ENCODE peak calls at places on chromosomes 12 and 14, in seven cellular contexts. D is spleen, F is HepG2, S is prostate gland, Z is suprapubic skin, R is stomach, J is transverse colon. L is an unnamed sample.

GRCh38 chr12:112939761-112940357 is 1.6 kb downstream of the OAS3 start:
- DNase-seq in R (no peak), J (no peak), F (no peak), D (no peak), S (no peak), Z (no peak), L (no peak)

GRCh38 chr14:68442828-68443460 is 349.9 kb downstream of the ZFP36L1 start:
- DNase-seq in S (no peak), F (no peak), Z (no peak), D (no peak), J (no peak), R (no peak), L (no peak)

GRCh38 chr12:16228067-16228466 is 49.4 kb downstream of the SLC15A5 start:
- DNase-seq in J (no peak), D (no peak), S (no peak), F (no peak), R (no peak), Z (no peak), L (no peak)

GRCh38 chr14:92717571-92718042 is 30.8 kb downstream of the LGMN start:
- DNase-seq in S (no peak), D (no peak), F (no peak), Z (no peak), R (no peak), J (no peak), L (peak; percentile 61)

GRCh38 chr14:89000007-89000942 is 175.8 kb downstream of the TTC8 start:
- DNase-seq in Z (no peak), D (no peak), F (peak; percentile 29), S (no peak), J (peak; percentile 68), R (peak; percentile 47), L (no peak)

GRCh38 chr14:51704465-51705050 is 52.8 kb downstream of the FRMD6 start:
- DNase-seq in S (no peak), Z (no peak), R (no peak), J (no peak), D (no peak), F (no peak), L (no peak)

GRCh38 chr14:96267916-96268315 is 11.9 kb downstream of the BDKRB1 start:
- DNase-seq in S (no peak), D (no peak), J (no peak), Z (no peak), F (no peak), R (no peak), L (peak; percentile 30)

GRCh38 chr12:101051901-101052550 is 158.0 kb downstream of the SLC5A8 start:
- DNase-seq in S (no peak), D (no peak), Z (no peak), R (no peak), F (peak; percentile 88), J (peak; percentile 59), L (no peak)

GRCh38 chr12:77120695-77121094 is 55.3 kb upstream of the E2F7 start:
- DNase-seq in Z (no peak), S (no peak), D (no peak), J (no peak), R (no peak), F (no peak), L (no peak)

GRCh38 chr12:123077298-123078113 is 73.4 kb downstream of the PITPNM2 start:
- DNase-seq in J (no peak), R (no peak), D (no peak), F (no peak), S (no peak), Z (no peak), L (no peak)

DNA sequence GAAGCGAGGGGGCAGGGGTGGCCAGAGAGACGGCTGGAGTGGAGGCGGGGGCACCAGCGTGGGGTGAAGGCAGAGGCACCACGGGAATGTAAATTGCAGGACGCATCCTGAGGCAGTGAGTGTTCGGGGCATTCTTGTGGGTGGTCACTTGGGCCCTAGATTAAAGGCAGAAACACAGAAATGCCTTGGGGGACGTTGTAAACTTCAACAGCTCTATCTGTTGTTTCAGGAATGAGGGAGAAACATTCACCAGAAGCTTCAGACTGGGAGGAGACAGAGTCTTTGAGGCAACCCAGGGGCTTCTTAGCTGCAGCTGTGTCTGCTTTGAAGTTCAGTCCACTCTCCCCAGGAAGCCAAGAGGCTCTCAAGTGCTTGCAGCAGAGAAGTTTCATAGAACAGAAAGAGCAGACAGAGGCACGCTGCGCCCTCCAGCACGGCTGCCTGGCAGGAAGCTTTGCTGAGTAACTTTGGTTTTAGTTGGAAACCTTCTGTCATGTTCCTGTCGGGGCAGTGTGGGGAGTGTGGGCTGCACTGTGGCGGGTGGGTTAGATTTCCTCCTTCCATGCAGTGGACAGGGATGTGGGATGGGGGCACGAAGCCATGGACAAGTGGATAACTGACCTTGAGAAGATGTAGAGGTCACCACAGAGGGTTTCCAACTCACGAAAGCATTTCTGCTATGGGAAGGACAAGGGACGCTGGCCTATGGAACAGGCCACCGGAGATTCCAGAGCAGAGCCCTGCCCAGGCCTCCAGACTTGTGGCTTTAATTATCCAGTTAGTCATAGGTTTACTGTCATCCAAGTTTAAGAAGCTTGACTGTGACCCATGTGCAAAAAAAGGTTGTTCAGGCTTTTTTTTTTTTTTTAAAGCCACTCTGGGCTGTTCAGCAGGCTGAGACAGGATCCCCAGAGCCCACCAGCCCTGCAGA is 107.6 kb downstream of the ARF6 start:
- DNase-seq in F (peak; percentile 36), D (peak; percentile 92), Z (peak; percentile 86), J (peak; percentile 76), S (peak; percentile 41), R (peak; percentile 56), L (peak; percentile 83)
- TF ChIP-seq POLR2AphosphoS5 in F (no peak), D (peak; percentile 84), Z (peak; percentile 35), J (peak; percentile 54), S (no peak), R (no peak), L (peak; percentile 62)

DNA sequence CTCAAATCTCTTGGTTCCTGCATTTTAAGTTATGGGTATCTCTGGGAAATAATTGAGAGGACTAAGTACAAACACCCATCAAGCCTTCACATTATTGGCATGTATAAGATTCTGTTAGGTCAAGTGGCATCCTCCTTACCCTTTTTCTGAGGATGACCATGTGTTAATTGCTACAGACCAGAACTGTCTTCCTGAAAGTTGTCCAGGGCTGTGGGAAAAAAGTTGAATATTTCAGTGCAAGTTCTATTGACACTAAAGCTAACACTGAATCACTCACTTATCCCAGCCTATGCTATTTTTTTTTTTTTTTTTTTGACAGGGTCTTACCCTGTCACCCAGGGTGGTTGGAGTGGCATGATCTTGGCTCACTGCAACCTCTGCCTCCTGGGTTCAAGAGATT is 130.1 kb upstream of the HIF1A start:
- DNase-seq in R (no peak), Z (no peak), F (no peak), J (no peak), S (no peak), D (no peak), L (no peak)
- TF ChIP-seq POLR2AphosphoS5 in R (no peak), Z (no peak), F (no peak), J (no peak), S (no peak), D (no peak), L (no peak)

GRCh38 chr12:105444050-105444808 is 113.7 kb downstream of the C12orf75 start:
- DNase-seq in F (no peak), S (no peak), D (no peak), Z (no peak), R (no peak), J (no peak), L (no peak)
- TF ChIP-seq POLR2AphosphoS5 in F (no peak), S (no peak), D (no peak), Z (no peak), R (no peak), J (no peak), L (no peak)

GRCh38 chr12:75814856-75815754 is 216.5 kb downstream of the PHLDA1 start:
- DNase-seq in D (no peak), S (no peak), Z (no peak), F (no peak), R (no peak), J (no peak), L (no peak)
- TF ChIP-seq POLR2AphosphoS5 in D (no peak), S (no peak), Z (no peak), F (no peak), R (peak; percentile 61), J (peak; percentile 31), L (peak; percentile 9)

GRCh38 chr12:3752096-3752709 is 706 bp downstream of the CRACR2A start:
- DNase-seq in Z (no peak), D (peak; percentile 93), R (peak; percentile 30), S (peak; percentile 46), J (peak; percentile 63), F (peak; percentile 13), L (no peak)
- TF ChIP-seq POLR2AphosphoS5 in Z (no peak), D (peak; percentile 80), R (no peak), S (peak; percentile 18), J (no peak), F (no peak), L (no peak)

GRCh38 chr14:73723799-73724621 is 9.8 kb upstream of the PNMA1 start:
- DNase-seq in D (no peak), R (peak; percentile 63), S (peak; percentile 47), Z (no peak), J (no peak), F (no peak), L (peak; percentile 96)
- TF ChIP-seq POLR2AphosphoS5 in D (peak; percentile 59), R (peak; percentile 1), S (peak; percentile 38), Z (peak; percentile 29), J (peak; percentile 55), F (no peak), L (peak; percentile 63)

DNA sequence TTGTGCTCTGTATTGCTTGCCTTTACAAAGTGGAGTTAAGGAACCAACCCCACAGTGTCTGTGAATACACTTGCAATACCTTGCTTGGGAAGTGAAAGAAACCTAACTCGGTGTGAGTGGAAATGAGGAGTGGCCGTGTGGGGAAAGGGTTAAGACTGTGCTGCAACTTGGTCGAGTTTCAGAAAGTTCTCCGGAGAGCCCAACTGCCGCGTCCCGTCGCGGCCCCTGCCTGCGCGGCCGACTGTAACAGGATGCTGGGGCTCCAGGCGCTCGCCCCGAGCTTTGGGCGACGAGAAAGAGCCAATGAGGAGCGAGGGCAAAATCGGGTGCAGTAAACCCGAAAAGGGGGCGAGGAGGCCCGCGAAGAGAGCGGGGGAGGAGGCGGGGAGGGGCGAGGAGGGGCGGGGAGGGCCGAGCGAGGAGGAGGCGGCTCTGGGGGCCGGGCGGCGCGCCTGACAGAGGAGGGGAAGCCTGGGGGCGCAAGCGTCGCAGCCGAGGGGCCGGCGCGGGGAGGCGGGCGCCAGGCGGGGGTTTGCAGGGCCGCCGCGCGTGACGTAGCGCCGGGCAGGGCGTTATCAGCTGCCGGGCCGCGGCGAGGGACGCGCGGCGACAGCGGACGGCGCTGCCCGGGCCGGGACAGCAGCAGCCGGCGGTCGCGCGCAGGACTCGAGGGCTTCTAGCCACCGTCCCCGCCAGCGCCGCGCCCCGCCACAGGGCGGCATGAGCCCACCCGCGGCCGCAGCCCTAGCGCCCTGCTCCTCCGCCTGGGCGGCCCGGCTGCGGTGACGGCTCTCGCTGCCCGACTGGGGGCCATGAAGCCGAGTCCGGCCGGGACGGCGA is at the start of gene DACT1:
- DNase-seq in S (peak; percentile 45), F (no peak), J (peak; percentile 50), R (peak; percentile 44), Z (no peak), D (peak; percentile 91), L (peak; percentile 84)
- TF ChIP-seq POLR2AphosphoS5 in S (peak; percentile 7), F (no peak), J (no peak), R (no peak), Z (no peak), D (peak; percentile 76), L (no peak)